ENCODE peak calls at places on chromosomes 2 and 18, in six cellular contexts. V is nephron progenitor cell; H is midbrain; R is Kasumi-1; Q is activated T-cell treated with anti-CD3 and anti-CD28 coated beads, Interleukin-2, amount 50 U/mL, for 48 hours; D is RWPE2. C is an unnamed sample.
A peak's percentile ranks its signal among the peaks of the same experiment; 100 is the strongest.

GRCh38 chr2:102345329-102345920 is 10.2 kb upstream of the IL18R1 start:
- DNase-seq in H (no peak), V (no peak), R (no peak), Q (no peak), D (no peak), C (no peak)

GRCh38 chr18:36295880-36296301 is 1.6 kb upstream of the FHOD3 start:
- DNase-seq in V (no peak), H (no peak), Q (no peak), R (no peak), D (no peak), C (no peak)

GRCh38 chr18:56562479-56562878 is 75.9 kb downstream of the TXNL1 start:
- DNase-seq in H (no peak), Q (no peak), R (no peak), D (no peak), V (no peak), C (no peak)

GRCh38 chr2:83221258-83221657 is 1237.8 kb downstream of the SUCLG1 start:
- DNase-seq in D (no peak), R (no peak), H (no peak), Q (no peak), V (no peak), C (no peak)

GRCh38 chr18:46950064-46950656 is 32.8 kb downstream of the KATNAL2 start:
- DNase-seq in Q (no peak), H (no peak), V (no peak), D (no peak), R (peak; percentile 63), C (no peak)

GRCh38 chr2:55169359-55169758 is 62.7 kb downstream of the CLHC1 start:
- DNase-seq in R (no peak), D (no peak), Q (no peak), H (no peak), V (no peak), C (no peak)

GRCh38 chr2:180003566-180003965 is 3.5 kb downstream of the CWC22 start:
- DNase-seq in Q (no peak), D (no peak), H (no peak), V (no peak), R (no peak), C (no peak)

GRCh38 chr2:25341031-25341727 is 546 bp downstream of the DNMT3A start:
- DNase-seq in V (peak; percentile 50), Q (peak; percentile 52), R (no peak), H (peak; percentile 54), D (no peak), C (no peak)

GRCh38 chr2:74703373-74703772 is 49.3 kb downstream of the SEMA4F start:
- DNase-seq in Q (no peak), D (no peak), V (no peak), R (no peak), H (no peak), C (no peak)

GRCh38 chr2:65300134-65300771 is 72.6 kb downstream of the ACTR2 start:
- DNase-seq in R (no peak), D (no peak), V (no peak), Q (peak; percentile 37), H (no peak), C (no peak)

GRCh38 chr2:128374711-128375413 is 56.2 kb upstream of the HS6ST1 start:
- DNase-seq in V (peak; percentile 68), D (no peak), Q (no peak), R (no peak), H (no peak), C (no peak)

GRCh38 chr2:139165599-139165998 is 385.4 kb upstream of the NXPH2 start:
- DNase-seq in R (no peak), H (no peak), V (no peak), D (no peak), Q (no peak), C (no peak)

GRCh38 chr2:10844083-10844482 is 31.5 kb upstream of the PDIA6 start:
- DNase-seq in Q (no peak), R (no peak), H (peak; percentile 15), V (no peak), D (peak; percentile 78), C (no peak)

GRCh38 chr2:28583899-28584553 is 88.2 kb downstream of the PLB1 start:
- DNase-seq in V (peak; percentile 20), D (peak; percentile 96), H (peak; percentile 26), Q (peak; percentile 88), R (peak; percentile 51), C (no peak)

GRCh38 chr2:77391119-77391518 is 131.1 kb downstream of the LRRTM4 start:
- DNase-seq in R (no peak), Q (no peak), H (no peak), V (no peak), D (no peak), C (no peak)

GRCh38 chr2:36965751-36966369 is 476 bp downstream of the STRN start:
- DNase-seq in V (peak; percentile 75), R (peak; percentile 53), H (no peak), D (peak; percentile 66), Q (peak; percentile 54), C (peak; percentile 53)

GRCh38 chr2:36277146-36277808 is 78.3 kb upstream of the CRIM1 start:
- DNase-seq in H (no peak), Q (peak; percentile 43), R (no peak), D (peak; percentile 70), V (no peak), C (no peak)

GRCh38 chr2:38856165-38856564 is 19.6 kb downstream of the DHX57 start:
- DNase-seq in V (no peak), R (no peak), Q (no peak), D (no peak), H (no peak), C (no peak)

GRCh38 chr2:129895526-129896082 is 83.9 kb upstream of the RAB6C start:
- DNase-seq in R (no peak), Q (no peak), H (no peak), D (no peak), V (no peak), C (no peak)

GRCh38 chr2:180364719-180365118 is 357.6 kb upstream of the CWC22 start:
- DNase-seq in R (no peak), D (no peak), H (no peak), Q (no peak), V (no peak), C (no peak)

GRCh38 chr2:239833728-239834109 is 191.4 kb downstream of the NDUFA10 start:
- DNase-seq in R (no peak), H (no peak), D (no peak), V (no peak), Q (no peak), C (no peak)

GRCh38 chr2:56681659-56682396 is 498.0 kb downstream of the CCDC85A start:
- DNase-seq in H (no peak), R (no peak), Q (no peak), V (no peak), D (no peak), C (no peak)

GRCh38 chr2:177753682-177754475 is 318.7 kb downstream of the PDE11A start:
- DNase-seq in H (peak; percentile 65), D (no peak), R (peak; percentile 19), Q (no peak), V (peak; percentile 20), C (peak; percentile 28)

GRCh38 chr18:58532972-58533371 is 95.9 kb downstream of the ALPK2 start:
- DNase-seq in Q (no peak), D (no peak), R (no peak), V (no peak), H (no peak), C (no peak)

GRCh38 chr2:54106631-54107454 is 8.6 kb upstream of the ACYP2 start:
- DNase-seq in H (peak; percentile 68), Q (peak; percentile 41), V (peak; percentile 22), D (no peak), R (peak; percentile 82), C (peak; percentile 33)